ENCODE peak calls at places on chromosomes 2 and 18, in eight cellular contexts. F, Q, X, P, G, I, K and M are unnamed samples.
A peak's percentile ranks its signal among the peaks of the same experiment; 100 is the strongest.

GRCh38 chr2:15348028-15348427 is 213.1 kb downstream of the NBAS start:
- DNase-seq in F (no peak), Q (no peak), X (no peak), P (no peak), G (no peak), I (no peak), K (no peak), M (no peak)

GRCh38 chr2:222878877-222879601 is 18.2 kb downstream of the ACSL3 start:
- DNase-seq in F (no peak), Q (no peak), X (no peak), P (no peak), G (no peak), I (no peak), K (no peak), M (no peak)

GRCh38 chr2:16038586-16038985 is 98.2 kb downstream of the MYCN start:
- DNase-seq in F (no peak), Q (no peak), X (no peak), P (no peak), G (no peak), I (no peak), K (no peak), M (no peak)

GRCh38 chr2:219731173-219731572 is 103.7 kb downstream of the SLC4A3 start:
- DNase-seq in F (no peak), Q (no peak), X (no peak), P (no peak), G (no peak), I (no peak), K (no peak), M (no peak)

GRCh38 chr2:155100261-155100660 is 401.8 kb downstream of the KCNJ3 start:
- DNase-seq in F (no peak), Q (no peak), X (no peak), P (no peak), G (no peak), I (no peak), K (no peak), M (no peak)

GRCh38 chr2:38658613-38659012 is 7.3 kb upstream of the GALM start:
- DNase-seq in F (no peak), Q (peak; percentile 34), X (no peak), P (no peak), G (no peak), I (no peak), K (no peak), M (no peak)

GRCh38 chr2:69278366-69278765 is 108.7 kb downstream of the GFPT1 start:
- DNase-seq in F (no peak), Q (no peak), X (no peak), P (no peak), G (no peak), I (no peak), K (no peak), M (no peak)

GRCh38 chr18:6487027-6487426 is 72.3 kb upstream of the L3MBTL4 start:
- DNase-seq in F (peak; percentile 21), Q (no peak), X (no peak), P (no peak), G (no peak), I (no peak), K (no peak), M (no peak)

GRCh38 chr18:48805826-48806535 is 144.8 kb downstream of the SMAD7 start:
- DNase-seq in F (peak; percentile 6), Q (no peak), X (no peak), P (peak; percentile 1), G (no peak), I (no peak), K (peak; percentile 17), M (no peak)

GRCh38 chr2:62415019-62415431 is 91.0 kb downstream of the TMEM17 start:
- DNase-seq in F (no peak), Q (peak; percentile 92), X (peak; percentile 21), P (no peak), G (no peak), I (no peak), K (no peak), M (peak; percentile 58)

GRCh38 chr2:1950474-1950873 is 206.2 kb upstream of the PXDN start:
- DNase-seq in F (no peak), Q (no peak), X (no peak), P (no peak), G (no peak), I (no peak), K (peak; percentile 22), M (no peak)

GRCh38 chr2:191688934-191689695 is 11.2 kb downstream of the NABP1 start:
- DNase-seq in F (no peak), Q (no peak), X (no peak), P (no peak), G (no peak), I (no peak), K (no peak), M (no peak)

GRCh38 chr2:157173740-157174184 is 83.7 kb upstream of the GALNT5 start:
- DNase-seq in F (no peak), Q (no peak), X (no peak), P (no peak), G (no peak), I (no peak), K (no peak), M (no peak)

GRCh38 chr2:96527052-96527964 is 9.2 kb upstream of the ARID5A start:
- DNase-seq in F (peak; percentile 59), Q (peak; percentile 90), X (no peak), P (no peak), G (no peak), I (peak; percentile 53), K (peak; percentile 69), M (peak; percentile 83)

GRCh38 chr2:26848336-26849055 is 564 bp downstream of the DPYSL5 start:
- DNase-seq in F (no peak), Q (no peak), X (no peak), P (no peak), G (peak; percentile 28), I (peak; percentile 44), K (no peak), M (peak; percentile 59)

GRCh38 chr2:212535963-212536362 is 2.6 kb downstream of the ERBB4 start:
- DNase-seq in F (no peak), Q (no peak), X (no peak), P (no peak), G (no peak), I (no peak), K (no peak), M (no peak)

GRCh38 chr2:190599546-190600220 is 49.2 kb upstream of the NAB1 start:
- DNase-seq in F (no peak), Q (no peak), X (no peak), P (no peak), G (no peak), I (no peak), K (no peak), M (no peak)

GRCh38 chr2:20666114-20666363 is 905 bp upstream of the GDF7 start:
- DNase-seq in F (no peak), Q (no peak), X (no peak), P (no peak), G (no peak), I (no peak), K (no peak), M (no peak)

GRCh38 chr2:20667151-20667530 is 197 bp downstream of the GDF7 start:
- DNase-seq in F (no peak), Q (no peak), X (no peak), P (no peak), G (no peak), I (no peak), K (no peak), M (peak; percentile 68)

GRCh38 chr2:20667531-20668401 is 822 bp downstream of the GDF7 start:
- DNase-seq in F (peak; percentile 48), Q (no peak), X (no peak), P (no peak), G (no peak), I (no peak), K (no peak), M (no peak)

GRCh38 chr2:20665261-20666113 is 1.5 kb upstream of the GDF7 start:
- DNase-seq in F (peak; percentile 44), Q (no peak), X (no peak), P (no peak), G (no peak), I (no peak), K (no peak), M (no peak)

GRCh38 chr2:20666364-20667150 is at the start of gene GDF7:
- DNase-seq in F (peak; percentile 72), Q (no peak), X (no peak), P (no peak), G (peak; percentile 67), I (no peak), K (no peak), M (peak; percentile 79)
- TF ChIP-seq CTCF in F (peak; percentile 31), Q (peak; percentile 27), X (peak; percentile 37), P (peak; percentile 7), G (peak; percentile 22), I (peak; percentile 51), K (peak; percentile 28), M (peak; percentile 36)

DNA sequence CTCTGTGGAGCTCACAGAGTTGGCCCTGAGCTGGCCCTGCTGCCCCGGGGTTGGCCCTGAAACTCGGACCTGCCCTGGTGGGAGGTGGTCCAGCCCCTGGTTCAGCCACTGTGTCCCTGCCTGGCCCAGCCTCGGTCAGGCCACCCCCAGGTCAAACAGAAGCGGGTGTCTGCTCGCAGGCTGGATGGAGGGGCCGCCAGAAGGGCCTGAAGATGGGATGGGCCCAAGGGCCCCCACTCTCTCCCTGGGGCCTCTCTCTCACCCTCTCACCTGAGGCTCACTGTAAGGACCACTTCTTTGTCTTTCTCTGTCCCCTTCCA is 25.1 kb upstream of the B3GNT7 start:
- DNase-seq in F (peak; percentile 39), Q (no peak), X (no peak), P (no peak), G (no peak), I (no peak), K (no peak), M (no peak)
- TF ChIP-seq CTCF in F (no peak), Q (no peak), X (no peak), P (no peak), G (no peak), I (no peak), K (no peak), M (no peak)

GRCh38 chr2:238596571-238597551 is 170.1 kb downstream of the ASB1 start:
- DNase-seq in F (no peak), Q (no peak), X (no peak), P (peak; percentile 26), G (peak; percentile 65), I (no peak), K (peak; percentile 93), M (no peak)
- TF ChIP-seq CTCF in F (no peak), Q (no peak), X (no peak), P (no peak), G (no peak), I (no peak), K (no peak), M (no peak)

DNA sequence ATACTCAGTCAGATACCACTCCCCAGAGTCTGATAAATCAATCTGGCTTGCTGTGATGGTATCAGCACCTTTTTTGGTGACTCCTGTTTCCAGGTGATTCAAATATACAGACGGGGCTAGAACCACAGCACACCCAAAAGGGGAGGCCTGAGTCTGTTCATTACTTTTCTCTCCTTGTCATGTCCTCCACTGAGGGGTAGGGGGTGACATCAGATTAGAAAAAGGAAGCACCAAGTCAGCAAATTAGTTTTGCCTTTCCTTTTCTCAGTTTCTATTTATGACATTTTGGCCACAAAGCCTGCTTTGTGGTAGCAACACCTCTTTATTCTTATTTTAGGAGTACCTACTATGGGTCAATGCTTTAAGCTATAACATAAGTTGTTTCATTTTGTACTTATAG is 127.4 kb downstream of the CCDC102B start:
- DNase-seq in F (no peak), Q (peak; percentile 54), X (no peak), P (no peak), G (no peak), I (no peak), K (no peak), M (peak; percentile 12)
- TF ChIP-seq CTCF in F (peak; percentile 55), Q (peak; percentile 36), X (no peak), P (no peak), G (no peak), I (peak; percentile 50), K (no peak), M (peak; percentile 60)